ENCODE peak calls at places on chromosomes 2 and 18, in eight cellular contexts. U is stimulated activated CD8-positive, alpha-beta memory T cell treated with anti-CD3 and anti-CD28 coated beads, Interleukin-15, amount 100 ng/mL, for 4 hours; J is GM04503; L is midbrain; O is substantia nigra; T is cerebellum; D is EH; M is Ammon's horn. Q is an unnamed sample.

GRCh38 chr2:102891261-102891660 is 129.4 kb downstream of the TMEM182 start:
- DNase-seq in U (no peak), J (peak; percentile 1), L (no peak), O (no peak), T (no peak), D (no peak), M (no peak), Q (no peak)

GRCh38 chr2:157692768-157693167 is 64.1 kb upstream of the ACVR1C start:
- DNase-seq in U (no peak), J (peak; percentile 82), L (no peak), O (no peak), T (no peak), D (peak; percentile 92), M (no peak), Q (no peak)

GRCh38 chr2:204175552-204176271 is 239.1 kb downstream of the ICOS start:
- DNase-seq in U (no peak), J (no peak), L (no peak), O (no peak), T (no peak), D (peak; percentile 6), M (no peak), Q (no peak)

GRCh38 chr18:57668021-57668420 is 46.4 kb upstream of the NARS1 start:
- DNase-seq in U (no peak), J (no peak), L (no peak), O (no peak), T (no peak), D (no peak), M (no peak), Q (no peak)

GRCh38 chr2:9423922-9424272 is 443 bp downstream of the CPSF3 start:
- DNase-seq in U (no peak), J (no peak), L (peak; percentile 23), O (no peak), T (peak; percentile 15), D (peak; percentile 45), M (no peak), Q (no peak)

GRCh38 chr2:127090281-127091128 is 16.4 kb downstream of the BIN1 start:
- DNase-seq in U (no peak), J (no peak), L (no peak), O (no peak), T (no peak), D (no peak), M (no peak), Q (no peak)

GRCh38 chr2:170819941-170820646 is 3.4 kb downstream of the GAD1 start:
- DNase-seq in U (no peak), J (no peak), L (no peak), O (no peak), T (no peak), D (no peak), M (no peak), Q (no peak)

GRCh38 chr2:174593574-174594203 is 3.9 kb downstream of the WIPF1 start:
- DNase-seq in U (peak; percentile 47), J (no peak), L (no peak), O (no peak), T (no peak), D (peak; percentile 85), M (peak; percentile 41), Q (no peak)

GRCh38 chr2:115162454-115163293 is 720.2 kb downstream of the DPP10 start:
- DNase-seq in U (no peak), J (no peak), L (no peak), O (no peak), T (no peak), D (no peak), M (peak; percentile 20), Q (no peak)

GRCh38 chr2:230219419-230220331 is at the start of gene SP110:
- DNase-seq in U (peak; percentile 72), J (peak; percentile 46), L (peak; percentile 84), O (peak; percentile 35), T (peak; percentile 3), D (peak; percentile 93), M (peak; percentile 73), Q (no peak)

GRCh38 chr18:51251625-51252024 is 54.1 kb upstream of the MEX3C start:
- DNase-seq in U (no peak), J (no peak), L (no peak), O (no peak), T (no peak), D (no peak), M (no peak), Q (no peak)

GRCh38 chr2:27054721-27055120 is 3.3 kb downstream of the AGBL5 start:
- DNase-seq in U (no peak), J (no peak), L (no peak), O (no peak), T (no peak), D (no peak), M (no peak), Q (no peak)

GRCh38 chr2:98896416-98896815 is 39.6 kb downstream of the CRACDL start:
- DNase-seq in U (no peak), J (no peak), L (no peak), O (no peak), T (no peak), D (no peak), M (no peak), Q (no peak)

GRCh38 chr2:174730530-174731018 is 33.7 kb downstream of the CHRNA1 start:
- DNase-seq in U (no peak), J (no peak), L (no peak), O (no peak), T (no peak), D (no peak), M (no peak), Q (no peak)

GRCh38 chr2:239441261-239441701 is 40.5 kb upstream of the HDAC4 start:
- DNase-seq in U (no peak), J (no peak), L (peak; percentile 56), O (no peak), T (no peak), D (no peak), M (peak; percentile 50), Q (no peak)

GRCh38 chr2:208466133-208466919 is 59.7 kb downstream of the PTH2R start:
- DNase-seq in U (no peak), J (no peak), L (peak; percentile 19), O (no peak), T (no peak), D (peak; percentile 4), M (peak; percentile 46), Q (no peak)

GRCh38 chr2:79112269-79112668 is 8.0 kb upstream of the REG1A start:
- DNase-seq in U (no peak), J (no peak), L (no peak), O (no peak), T (no peak), D (no peak), M (no peak), Q (no peak)

GRCh38 chr2:20391951-20392699 is 41.5 kb upstream of the PUM2 start:
- DNase-seq in U (no peak), J (no peak), L (no peak), O (no peak), T (no peak), D (no peak), M (no peak), Q (no peak)

GRCh38 chr2:77018219-77018618 is 504.0 kb downstream of the LRRTM4 start:
- DNase-seq in U (no peak), J (no peak), L (no peak), O (no peak), T (no peak), D (no peak), M (no peak), Q (no peak)

GRCh38 chr2:10335046-10335840 is 32.5 kb downstream of the HPCAL1 start:
- DNase-seq in U (no peak), J (no peak), L (no peak), O (no peak), T (no peak), D (no peak), M (no peak), Q (no peak)

GRCh38 chr2:14634885-14635871 is 2.7 kb downstream of the LRATD1 start:
- DNase-seq in U (no peak), J (no peak), L (peak; percentile 47), O (no peak), T (peak; percentile 26), D (peak; percentile 32), M (peak; percentile 69), Q (no peak)

GRCh38 chr2:71181316-71181715 is 45.6 kb downstream of the PAIP2B start:
- DNase-seq in U (no peak), J (no peak), L (no peak), O (no peak), T (no peak), D (peak; percentile 41), M (no peak), Q (no peak)

GRCh38 chr2:206480161-206480560 is 36.8 kb downstream of the ADAM23 start:
- DNase-seq in U (no peak), J (no peak), L (no peak), O (no peak), T (no peak), D (peak; percentile 20), M (no peak), Q (no peak)

GRCh38 chr2:85171916-85172315 is 38.7 kb downstream of the TCF7L1 start:
- DNase-seq in U (no peak), J (no peak), L (no peak), O (no peak), T (no peak), D (no peak), M (no peak), Q (no peak)

GRCh38 chr18:33584845-33585775 is 7.1 kb downstream of the ASXL3 start:
- DNase-seq in U (no peak), J (no peak), L (peak; percentile 56), O (peak; percentile 15), T (no peak), D (no peak), M (peak; percentile 67), Q (no peak)

Q was measured in activated gamma-delta T cell.